ENCODE peak calls at places on chromosomes 12 and 14, in six cellular contexts. B is pancreas, D is foreskin fibroblast, G is nephron progenitor cell, N is ovary, T is fibroblast of mammary gland. A is an unnamed sample.

GRCh38 chr12:28568709-28569108 is 378.5 kb downstream of the CCDC91 start:
- DNase-seq in G (no peak), B (no peak), D (peak), T (peak), N (no peak), A (no peak)

GRCh38 chr12:9760699-9761406 is at the start of gene CD69:
- DNase-seq in T (no peak), G (no peak), N (no peak), D (no peak), B (no peak), A (no peak)

GRCh38 chr12:123075591-123076171 is 75.2 kb downstream of the PITPNM2 start:
- DNase-seq in D (no peak), G (peak), T (no peak), N (peak), B (no peak), A (no peak)

GRCh38 chr12:66066071-66066928 is 64.2 kb downstream of the LLPH start:
- DNase-seq in D (peak), B (no peak), T (peak), G (no peak), N (no peak), A (no peak)

GRCh38 chr14:87643005-87643404 is 350.0 kb downstream of the GALC start:
- DNase-seq in D (no peak), N (no peak), T (peak), B (no peak), G (no peak), A (no peak)

GRCh38 chr12:112409906-112410244 is 470 bp upstream of the RPL6 start:
- DNase-seq in N (no peak), G (no peak), D (no peak), B (no peak), T (no peak), A (no peak)

GRCh38 chr14:73260574-73260973 is 23.3 kb downstream of the PAPLN start:
- DNase-seq in B (no peak), N (no peak), T (no peak), G (no peak), D (no peak), A (no peak)

GRCh38 chr12:111605931-111606625 is 7.0 kb upstream of the ATXN2 start:
- DNase-seq in N (no peak), G (no peak), D (no peak), B (no peak), T (no peak), A (no peak)

GRCh38 chr12:60819794-60820193 is 1224.0 kb downstream of the SLC16A7 start:
- DNase-seq in T (no peak), G (no peak), B (no peak), N (no peak), D (no peak), A (no peak)

GRCh38 chr14:97634786-97635185 is 837.6 kb downstream of the VRK1 start:
- DNase-seq in T (no peak), D (no peak), B (no peak), N (no peak), G (no peak), A (no peak)

GRCh38 chr14:80468331-80469122 is 257.2 kb upstream of the DIO2 start:
- DNase-seq in G (no peak), B (no peak), N (no peak), D (no peak), T (no peak), A (no peak)

GRCh38 chr12:119381471-119382235 is 47.1 kb downstream of the CCDC60 start:
- DNase-seq in G (no peak), D (no peak), N (no peak), B (no peak), T (no peak), A (no peak)

GRCh38 chr12:92094751-92095161 is 50.9 kb downstream of the BTG1 start:
- DNase-seq in D (no peak), N (no peak), G (no peak), B (no peak), T (peak), A (no peak)

GRCh38 chr12:91988076-91988475 is 157.6 kb downstream of the BTG1 start:
- DNase-seq in T (no peak), N (no peak), B (no peak), D (no peak), G (no peak), A (no peak)

GRCh38 chr12:24138041-24138440 is 188.6 kb upstream of the SOX5 start:
- DNase-seq in G (no peak), T (no peak), N (no peak), B (no peak), D (no peak), A (no peak)

GRCh38 chr12:106889326-106889725 is 66.4 kb upstream of the TMEM263 start:
- DNase-seq in D (no peak), B (no peak), G (no peak), T (no peak), N (no peak), A (no peak)

GRCh38 chr12:121637231-121637914 is 11.0 kb downstream of the ORAI1 start:
- DNase-seq in T (no peak), D (no peak), N (no peak), B (no peak), G (no peak), A (no peak)

DNA sequence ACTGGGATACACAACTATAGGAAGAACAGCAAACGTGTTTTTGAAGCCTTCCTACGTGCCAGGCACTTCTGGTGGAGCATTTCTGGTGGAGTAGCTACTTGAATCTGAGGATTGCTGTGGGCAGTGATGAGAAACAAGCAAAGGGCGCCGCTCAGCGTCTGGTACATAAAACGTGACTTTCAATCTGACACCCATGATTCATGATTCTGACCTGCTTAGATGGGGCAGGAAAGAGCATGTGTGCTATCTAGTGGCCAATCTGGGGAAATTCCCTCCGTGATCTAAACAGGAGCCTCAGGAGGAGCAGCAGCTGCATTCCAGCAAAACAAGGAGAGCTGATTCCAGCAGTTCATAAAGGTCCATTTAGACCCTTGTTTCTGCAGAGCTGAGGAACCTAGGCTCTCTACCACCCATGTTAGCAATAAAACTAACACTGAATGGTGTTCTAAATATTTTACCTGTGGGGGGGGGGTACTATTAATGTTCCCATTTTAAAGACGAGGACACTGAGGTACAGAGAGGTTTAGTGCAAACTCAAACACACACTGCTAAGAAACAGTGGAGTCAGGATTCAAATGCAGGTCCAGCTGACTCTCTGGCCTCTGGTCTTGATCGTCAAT is 37.8 kb downstream of the PAH start:
- DNase-seq in T (peak), B (peak), N (peak), G (peak), D (peak), A (no peak)
- TF ChIP-seq CTCF in T (peak), B (no peak), N (no peak), G (peak), D (peak), A (no peak)

GRCh38 chr12:64450711-64451486 is 1.0 kb upstream of the TBK1 start:
- DNase-seq in T (peak), D (peak), N (no peak), G (no peak), B (no peak), A (no peak)

GRCh38 chr12:64452559-64453329 is 824 bp downstream of the TBK1 start:
- DNase-seq in N (no peak), T (peak), B (peak), G (no peak), D (peak), A (no peak)

GRCh38 chr12:64450057-64450640 is 1.8 kb upstream of the TBK1 start:
- DNase-seq in G (no peak), N (no peak), B (no peak), T (no peak), D (no peak), A (no peak)

GRCh38 chr12:64456119-64456518 is 4.2 kb downstream of the TBK1 start:
- DNase-seq in N (no peak), G (no peak), D (no peak), B (no peak), T (no peak), A (no peak)

DNA sequence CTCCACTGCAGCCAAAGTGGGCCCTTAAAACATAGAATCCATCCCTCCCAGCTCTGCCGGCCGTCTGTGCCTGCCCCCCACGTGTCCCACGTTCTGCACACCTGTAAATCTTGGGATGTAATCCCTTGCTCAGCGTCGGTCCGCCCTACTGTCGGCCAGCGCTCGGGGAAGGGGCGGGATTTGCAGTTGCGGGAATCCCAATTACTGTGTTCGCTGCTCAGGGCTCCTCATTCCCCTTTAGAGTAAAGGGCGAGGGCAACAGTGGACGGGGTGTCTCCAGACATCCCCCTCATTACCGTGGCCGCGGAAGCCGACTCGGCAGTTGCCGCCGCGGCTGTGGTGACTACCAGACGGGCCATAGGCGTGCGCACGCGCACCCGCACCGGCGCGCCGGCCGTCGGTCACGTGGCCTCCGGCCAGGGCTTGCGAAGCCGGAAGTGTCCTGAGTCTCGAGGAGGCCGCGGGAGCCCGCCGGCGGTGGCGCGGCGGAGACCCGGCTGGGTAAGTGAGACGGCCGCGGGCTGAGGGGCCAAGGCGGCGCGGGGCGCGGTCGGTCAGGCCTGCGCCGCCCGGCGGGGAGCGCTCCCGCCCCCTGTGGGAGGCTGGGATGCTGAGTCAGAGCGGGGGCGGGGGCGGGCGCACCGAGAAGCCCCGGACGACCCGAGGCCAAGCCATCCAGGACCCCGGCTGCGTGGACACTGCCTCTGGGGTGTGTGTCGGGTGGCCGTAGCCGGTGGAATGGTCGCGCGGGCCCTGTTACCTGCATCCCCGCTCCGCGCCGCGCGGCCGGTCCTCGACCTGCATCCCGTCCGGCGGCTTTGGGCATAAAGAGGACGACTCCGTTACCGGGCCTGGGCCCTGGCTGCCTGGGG is at the start of gene TBK1:
- DNase-seq in B (peak), G (peak), T (peak), D (peak), N (peak), A (peak)
- TF ChIP-seq CTCF in B (peak), G (no peak), T (no peak), D (no peak), N (no peak), A (no peak)

GRCh38 chr14:99529899-99530298 is 48.7 kb downstream of the CCNK start:
- DNase-seq in D (no peak), N (no peak), G (no peak), T (no peak), B (no peak), A (no peak)
- TF ChIP-seq CTCF in D (no peak), N (no peak), G (no peak), T (no peak), B (no peak), A (no peak)

GRCh38 chr12:34016361-34016760 is 5.9 kb upstream of the ALG10 start:
- DNase-seq in N (no peak), G (no peak), T (no peak), B (no peak), D (no peak), A (no peak)
- TF ChIP-seq CTCF in N (no peak), G (no peak), T (no peak), B (no peak), D (no peak), A (no peak)

DNA sequence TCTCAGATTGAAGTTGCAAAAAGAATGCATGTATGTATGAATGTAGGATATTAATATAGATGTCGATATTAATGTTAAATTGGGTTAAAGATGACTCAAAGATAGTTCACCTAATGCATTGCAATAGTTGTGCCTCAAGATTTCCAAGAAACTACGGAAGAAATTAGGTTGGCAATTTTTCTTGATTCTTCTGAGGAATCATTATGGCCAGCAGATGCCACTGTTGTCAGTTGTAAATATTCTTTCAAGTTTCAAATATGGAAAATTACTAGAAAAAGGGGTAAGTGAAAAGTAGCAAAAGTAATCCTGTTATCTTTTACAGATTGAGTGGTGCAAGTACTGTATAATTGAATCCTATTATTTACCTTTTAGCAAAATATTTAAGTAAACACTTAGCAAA is 202.1 kb downstream of the ADAMTS20 start:
- DNase-seq in D (no peak), N (no peak), B (no peak), T (peak), G (no peak), A (no peak)
- TF ChIP-seq CTCF in D (peak), N (no peak), B (no peak), T (peak), G (no peak), A (no peak)

GRCh38 chr14:64983439-64984310 is 3.0 kb upstream of the FNTB start:
- DNase-seq in D (peak), N (no peak), G (peak), T (peak), B (peak), A (no peak)

GRCh38 chr14:64990939-64991338 is 4.2 kb downstream of the FNTB start:
- DNase-seq in B (no peak), T (no peak), G (no peak), D (no peak), N (no peak), A (no peak)

GRCh38 chr14:64992328-64992885 is 5.7 kb downstream of the FNTB start:
- DNase-seq in T (no peak), D (no peak), N (peak), B (no peak), G (no peak), A (no peak)

GRCh38 chr14:64990291-64990690 is 3.6 kb downstream of the FNTB start:
- DNase-seq in T (no peak), B (no peak), N (no peak), D (no peak), G (no peak), A (no peak)

GRCh38 chr14:64986578-64987571 is at the start of gene FNTB:
- DNase-seq in N (peak), B (peak), D (peak), T (peak), G (peak), A (peak)
- TF ChIP-seq CTCF in N (peak), B (peak), D (peak), T (peak), G (peak), A (peak)

GRCh38 chr14:59022144-59022543 is 166.3 kb upstream of the DAAM1 start:
- DNase-seq in N (no peak), G (no peak), D (no peak), B (no peak), T (peak), A (no peak)
- TF ChIP-seq CTCF in N (no peak), G (no peak), D (no peak), B (no peak), T (peak), A (no peak)

DNA sequence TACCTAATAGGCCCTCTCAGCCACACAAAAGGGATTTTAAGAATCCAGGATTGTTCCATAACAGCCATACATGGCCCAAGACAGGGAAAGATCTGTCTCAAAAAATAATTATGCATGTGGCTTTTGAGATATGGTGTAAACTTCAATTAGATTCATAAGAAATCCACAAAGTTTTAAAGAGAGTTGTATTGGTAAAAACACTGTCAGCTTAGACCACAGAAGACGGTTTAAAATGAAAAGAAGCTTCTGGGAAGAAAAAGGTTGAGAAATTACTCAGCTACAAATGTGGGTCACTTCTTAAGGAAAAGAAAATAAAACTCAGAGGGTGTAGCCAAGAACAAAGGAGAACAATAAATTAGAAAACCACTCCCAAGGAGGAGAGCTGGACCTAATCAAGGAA is 191.4 kb downstream of the KIF26A start:
- DNase-seq in N (no peak), B (no peak), G (no peak), T (no peak), D (no peak), A (no peak)
- TF ChIP-seq CTCF in N (no peak), B (no peak), G (no peak), T (no peak), D (no peak), A (no peak)

GRCh38 chr14:68674538-68675232 is 118.2 kb downstream of the ZFP36L1 start:
- DNase-seq in D (no peak), G (no peak), N (no peak), B (no peak), T (no peak), A (no peak)

GRCh38 chr14:68670344-68670725 is 122.5 kb downstream of the ZFP36L1 start:
- DNase-seq in D (no peak), G (no peak), B (peak), N (peak), T (no peak), A (no peak)

GRCh38 chr14:68673464-68673863 is 119.4 kb downstream of the ZFP36L1 start:
- DNase-seq in B (no peak), T (no peak), N (no peak), G (no peak), D (no peak), A (no peak)

GRCh38 chr14:68671899-68672298 is 121.0 kb downstream of the ZFP36L1 start:
- DNase-seq in T (no peak), B (no peak), D (no peak), G (no peak), N (no peak), A (no peak)

GRCh38 chr14:68672609-68673285 is 120.1 kb downstream of the ZFP36L1 start:
- DNase-seq in G (no peak), N (peak), D (no peak), T (peak), B (no peak), A (no peak)
- TF ChIP-seq CTCF in G (no peak), N (no peak), D (no peak), T (peak), B (no peak), A (no peak)

GRCh38 chr14:106556665-106557289 is 1030.4 kb downstream of the TMEM121 start:
- DNase-seq in N (peak), B (peak), T (no peak), G (no peak), D (no peak), A (no peak)

GRCh38 chr14:106547735-106548550 is 1021.6 kb downstream of the TMEM121 start:
- DNase-seq in G (no peak), N (no peak), B (no peak), D (no peak), T (no peak), A (no peak)

GRCh38 chr14:106549064-106549463 is 1022.7 kb downstream of the TMEM121 start:
- DNase-seq in B (no peak), N (no peak), D (no peak), T (no peak), G (no peak), A (no peak)

DNA sequence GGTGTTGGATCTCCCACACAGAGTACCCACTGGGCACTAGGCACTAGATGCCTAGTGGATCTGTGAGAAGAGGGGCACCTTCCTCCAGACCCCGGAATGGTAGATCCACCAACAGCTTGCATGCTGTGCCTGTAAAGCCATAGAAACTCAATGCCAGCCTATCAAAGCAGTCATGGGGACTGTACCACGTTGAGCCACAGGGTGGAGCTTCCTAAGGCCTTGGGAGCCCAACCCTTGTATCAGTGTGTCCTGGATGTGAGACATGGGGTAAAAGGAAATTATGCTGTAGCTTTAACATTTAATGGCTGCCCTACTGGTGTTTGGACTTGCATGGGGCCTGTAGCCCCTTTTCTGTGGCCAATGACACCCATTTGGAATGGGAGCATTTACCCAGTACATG is 1024.9 kb downstream of the TMEM121 start:
- DNase-seq in T (no peak), N (no peak), D (no peak), G (no peak), B (no peak), A (no peak)
- TF ChIP-seq CTCF in T (no peak), N (no peak), D (no peak), G (no peak), B (no peak), A (no peak)

A was measured in coronary artery.